ENCODE peak calls at places on chromosomes 5 and 9, in ten cellular contexts. M is stimulated activated CD4-positive, alpha-beta T cell treated with anti-CD3 and anti-CD28 coated beads, Interleukin-15, amount 100 ng/mL, for 1 hour; O is T1000; H is EH; B is HFF-Myc; I is Daoy; K is stromal cell of bone marrow; X is Kasumi-1; N is GM12892; E is epithelial cell of prostate. V is an unnamed sample.

GRCh38 chr5:145668714-145669113 is 166.4 kb downstream of the PRELID2 start:
- DNase-seq in M (no peak), O (no peak), H (no peak), B (no peak), I (no peak), K (no peak), X (no peak), N (no peak), E (no peak), V (no peak)

GRCh38 chr5:93017854-93018253 is 563.2 kb downstream of the NR2F1-AS1 start:
- DNase-seq in M (no peak), O (no peak), H (peak; percentile 74), B (peak; percentile 54), I (peak; percentile 28), K (no peak), X (no peak), N (no peak), E (peak; percentile 82), V (no peak)

GRCh38 chr9:25556535-25556934 is 121.7 kb downstream of the TUSC1 start:
- DNase-seq in M (no peak), O (no peak), H (no peak), B (no peak), I (no peak), K (no peak), X (no peak), N (no peak), E (no peak), V (no peak)

GRCh38 chr5:173573126-173573960 is 43.1 kb downstream of the BOD1 start:
- DNase-seq in M (peak; percentile 21), O (peak; percentile 74), H (peak; percentile 71), B (no peak), I (peak; percentile 85), K (peak; percentile 41), X (peak; percentile 44), N (peak; percentile 60), E (no peak), V (peak; percentile 61)

GRCh38 chr9:7094052-7094451 is 336.3 kb downstream of the KDM4C start:
- DNase-seq in M (no peak), O (no peak), H (peak; percentile 10), B (no peak), I (no peak), K (no peak), X (no peak), N (no peak), E (no peak), V (no peak)

GRCh38 chr5:31465282-31465681 is 66.6 kb downstream of the DROSHA start:
- DNase-seq in M (no peak), O (no peak), H (no peak), B (no peak), I (no peak), K (no peak), X (no peak), N (no peak), E (no peak), V (no peak)

GRCh38 chr5:178283520-178283919 is 50.9 kb upstream of the PHYKPL start:
- DNase-seq in M (no peak), O (no peak), H (no peak), B (no peak), I (no peak), K (no peak), X (no peak), N (no peak), E (no peak), V (no peak)

GRCh38 chr9:20558609-20559016 is 63.7 kb downstream of the MLLT3 start:
- DNase-seq in M (no peak), O (peak; percentile 10), H (peak; percentile 94), B (peak; percentile 29), I (peak; percentile 70), K (peak; percentile 96), X (no peak), N (no peak), E (peak; percentile 79), V (no peak)

GRCh38 chr5:149024477-149024876 is 38.4 kb downstream of the SH3TC2 start:
- DNase-seq in M (no peak), O (no peak), H (peak; percentile 58), B (no peak), I (peak; percentile 52), K (no peak), X (no peak), N (no peak), E (no peak), V (no peak)

GRCh38 chr5:33321026-33321425 is 119.7 kb upstream of the TARS1 start:
- DNase-seq in M (no peak), O (peak; percentile 38), H (peak; percentile 99), B (peak; percentile 81), I (peak; percentile 52), K (peak; percentile 97), X (no peak), N (no peak), E (peak; percentile 70), V (no peak)

GRCh38 chr5:124754206-124754927 is 7.9 kb upstream of the ZNF608 start:
- DNase-seq in M (no peak), O (no peak), H (no peak), B (no peak), I (no peak), K (no peak), X (no peak), N (no peak), E (no peak), V (no peak)

GRCh38 chr5:157248771-157249475 is 17.0 kb upstream of the CYFIP2 start:
- DNase-seq in M (no peak), O (no peak), H (no peak), B (no peak), I (no peak), K (no peak), X (no peak), N (no peak), E (no peak), V (no peak)

GRCh38 chr5:159100022-159100927 is 559 bp upstream of the EBF1 start:
- DNase-seq in M (peak; percentile 57), O (peak; percentile 79), H (peak; percentile 92), B (peak; percentile 62), I (peak; percentile 96), K (peak; percentile 93), X (no peak), N (no peak), E (no peak), V (peak; percentile 31)

V was measured in amygdala.